ENCODE peak calls at places on chromosomes 2 and 18, in seven cellular contexts. One of them, this sample, is unnamed.

GRCh38 chr2:235330775-235331438 is 162.9 kb upstream of the AGAP1 start:
- DNase-seq in transverse colon: no peak
- DNase-seq in A549: peak
- DNase-seq in cardiac muscle cell: peak
- DNase-seq in Panc1: peak
- DNase-seq in H9: no peak
- DNase-seq in esophagus squamous epithelium: no peak
- DNase-seq in this sample: no peak

GRCh38 chr2:39265315-39265714 is 21.5 kb upstream of the CDKL4 start:
- DNase-seq in H9: no peak
- DNase-seq in esophagus squamous epithelium: no peak
- DNase-seq in transverse colon: no peak
- DNase-seq in Panc1: no peak
- DNase-seq in cardiac muscle cell: no peak
- DNase-seq in A549: no peak
- DNase-seq in this sample: no peak

GRCh38 chr2:147416099-147416498 is 428.7 kb upstream of the ACVR2A start:
- DNase-seq in transverse colon: no peak
- DNase-seq in Panc1: no peak
- DNase-seq in A549: no peak
- DNase-seq in cardiac muscle cell: no peak
- DNase-seq in esophagus squamous epithelium: no peak
- DNase-seq in H9: no peak
- DNase-seq in this sample: no peak

GRCh38 chr2:70641263-70641784 is 87.7 kb upstream of the TGFA start:
- DNase-seq in A549: no peak
- DNase-seq in H9: no peak
- DNase-seq in transverse colon: no peak
- DNase-seq in cardiac muscle cell: no peak
- DNase-seq in Panc1: no peak
- DNase-seq in esophagus squamous epithelium: no peak
- DNase-seq in this sample: no peak

GRCh38 chr2:171763602-171764001 is 76.3 kb downstream of the DYNC1I2 start:
- DNase-seq in A549: no peak
- DNase-seq in Panc1: no peak
- DNase-seq in esophagus squamous epithelium: no peak
- DNase-seq in H9: no peak
- DNase-seq in cardiac muscle cell: no peak
- DNase-seq in transverse colon: no peak
- DNase-seq in this sample: no peak

GRCh38 chr2:159557437-159558034 is 58.8 kb downstream of the BAZ2B start:
- DNase-seq in Panc1: peak
- DNase-seq in esophagus squamous epithelium: no peak
- DNase-seq in transverse colon: no peak
- DNase-seq in A549: no peak
- DNase-seq in cardiac muscle cell: peak
- DNase-seq in H9: peak
- DNase-seq in this sample: no peak

GRCh38 chr2:191927991-191928390 is 81.1 kb upstream of the CAVIN2 start:
- DNase-seq in Panc1: no peak
- DNase-seq in cardiac muscle cell: peak
- DNase-seq in esophagus squamous epithelium: no peak
- DNase-seq in A549: no peak
- DNase-seq in H9: no peak
- DNase-seq in transverse colon: no peak
- DNase-seq in this sample: no peak

GRCh38 chr2:26455037-26455800 is 22.7 kb downstream of the OTOF start:
- DNase-seq in H9: no peak
- DNase-seq in esophagus squamous epithelium: no peak
- DNase-seq in cardiac muscle cell: no peak
- DNase-seq in A549: no peak
- DNase-seq in transverse colon: no peak
- DNase-seq in Panc1: no peak
- DNase-seq in this sample: no peak

GRCh38 chr18:44630118-44630517 is 50.6 kb upstream of the SETBP1 start:
- DNase-seq in Panc1: no peak
- DNase-seq in H9: no peak
- DNase-seq in transverse colon: no peak
- DNase-seq in esophagus squamous epithelium: no peak
- DNase-seq in cardiac muscle cell: no peak
- DNase-seq in A549: no peak
- DNase-seq in this sample: no peak

GRCh38 chr2:17830053-17831034 is 14.1 kb downstream of the MSGN1 start:
- DNase-seq in transverse colon: peak
- DNase-seq in esophagus squamous epithelium: no peak
- DNase-seq in Panc1: peak
- DNase-seq in A549: peak
- DNase-seq in cardiac muscle cell: peak
- DNase-seq in H9: peak
- DNase-seq in this sample: peak

GRCh38 chr2:109594246-109594900 is 19.4 kb downstream of the SEPTIN10 start:
- DNase-seq in cardiac muscle cell: no peak
- DNase-seq in Panc1: no peak
- DNase-seq in transverse colon: no peak
- DNase-seq in H9: no peak
- DNase-seq in A549: no peak
- DNase-seq in esophagus squamous epithelium: no peak
- DNase-seq in this sample: no peak

GRCh38 chr2:12856934-12857660 is 140.4 kb downstream of the TRIB2 start:
- DNase-seq in esophagus squamous epithelium: no peak
- DNase-seq in H9: no peak
- DNase-seq in cardiac muscle cell: peak
- DNase-seq in Panc1: no peak
- DNase-seq in A549: no peak
- DNase-seq in transverse colon: no peak
- DNase-seq in this sample: no peak

GRCh38 chr2:179898873-179899272 is 37.5 kb upstream of the ZNF385B start:
- DNase-seq in Panc1: no peak
- DNase-seq in esophagus squamous epithelium: no peak
- DNase-seq in H9: peak
- DNase-seq in cardiac muscle cell: peak
- DNase-seq in transverse colon: peak
- DNase-seq in A549: no peak
- DNase-seq in this sample: no peak

GRCh38 chr2:204945376-204945775 is 400.1 kb downstream of the PARD3B start:
- DNase-seq in H9: no peak
- DNase-seq in transverse colon: no peak
- DNase-seq in cardiac muscle cell: no peak
- DNase-seq in A549: no peak
- DNase-seq in Panc1: no peak
- DNase-seq in esophagus squamous epithelium: no peak
- DNase-seq in this sample: no peak

GRCh38 chr18:79964330-79965118 is at the start of gene HSBP1L1:
- DNase-seq in Panc1: no peak
- DNase-seq in A549: peak
- DNase-seq in cardiac muscle cell: peak
- DNase-seq in transverse colon: peak
- DNase-seq in esophagus squamous epithelium: no peak
- DNase-seq in H9: peak
- DNase-seq in this sample: no peak

GRCh38 chr2:153100139-153100538 is 378.4 kb downstream of the RPRM start:
- DNase-seq in Panc1: no peak
- DNase-seq in A549: no peak
- DNase-seq in H9: no peak
- DNase-seq in esophagus squamous epithelium: no peak
- DNase-seq in transverse colon: no peak
- DNase-seq in cardiac muscle cell: no peak
- DNase-seq in this sample: no peak

GRCh38 chr2:234788841-234789240 is 163.0 kb upstream of the SH3BP4 start:
- DNase-seq in A549: no peak
- DNase-seq in Panc1: no peak
- DNase-seq in H9: no peak
- DNase-seq in cardiac muscle cell: no peak
- DNase-seq in esophagus squamous epithelium: no peak
- DNase-seq in transverse colon: no peak
- DNase-seq in this sample: no peak

GRCh38 chr18:7872569-7872968 is 305.5 kb downstream of the PTPRM start:
- DNase-seq in H9: no peak
- DNase-seq in Panc1: no peak
- DNase-seq in A549: peak
- DNase-seq in esophagus squamous epithelium: no peak
- DNase-seq in transverse colon: no peak
- DNase-seq in cardiac muscle cell: peak
- DNase-seq in this sample: no peak

GRCh38 chr18:26637324-26637723 is 89.0 kb upstream of the KCTD1 start:
- DNase-seq in A549: no peak
- DNase-seq in transverse colon: no peak
- DNase-seq in esophagus squamous epithelium: no peak
- DNase-seq in Panc1: no peak
- DNase-seq in cardiac muscle cell: peak
- DNase-seq in H9: no peak
- DNase-seq in this sample: peak

DNA sequence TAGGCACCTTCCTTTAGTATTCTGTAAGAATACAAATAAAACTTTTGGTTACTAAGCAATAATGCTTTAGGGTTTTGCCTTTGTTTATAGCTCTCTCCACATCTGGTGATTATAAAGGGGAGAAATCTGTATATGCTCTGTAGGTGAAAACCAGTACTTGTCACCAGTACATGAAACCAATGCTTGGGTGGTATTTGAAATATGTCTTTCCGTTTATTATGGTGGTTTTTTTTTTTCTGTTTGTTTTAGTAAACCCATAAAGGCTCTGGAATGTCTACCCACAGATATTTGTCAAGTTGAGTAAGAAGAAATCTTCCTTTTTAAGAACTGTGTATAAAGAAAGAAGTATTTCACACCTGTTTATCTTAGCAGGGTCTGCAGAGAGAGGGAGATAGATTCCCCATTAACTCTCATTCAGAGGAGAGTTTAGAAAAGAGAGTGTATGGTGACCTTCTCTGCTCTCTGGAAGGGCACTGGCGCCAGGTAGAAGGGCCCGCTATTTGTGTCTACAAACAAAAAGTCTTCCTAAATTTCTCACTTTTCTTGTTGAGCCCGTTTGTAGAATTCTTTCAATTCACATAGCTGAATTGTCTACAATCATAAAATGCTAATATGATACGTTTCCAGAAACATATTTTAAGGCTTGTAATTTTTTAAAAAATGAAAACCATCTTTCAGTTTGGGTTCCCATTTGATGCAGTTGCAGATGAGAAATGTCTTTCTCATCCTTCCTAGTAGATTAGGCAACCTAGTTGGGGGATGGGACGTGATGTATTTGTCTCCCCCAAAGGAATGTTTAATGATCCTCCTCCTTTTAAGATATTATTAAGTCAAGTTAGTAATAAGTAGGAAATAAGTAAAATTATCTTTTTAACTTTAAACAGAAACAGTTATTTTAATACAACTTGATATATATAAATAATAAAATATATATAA is 33.9 kb downstream of the MAP3K20 start:
- DNase-seq in esophagus squamous epithelium: no peak
- DNase-seq in transverse colon: no peak
- DNase-seq in Panc1: peak
- DNase-seq in H9: no peak
- DNase-seq in cardiac muscle cell: peak
- DNase-seq in A549: no peak
- DNase-seq in this sample: no peak
- H3K27ac ChIP-seq in esophagus squamous epithelium: no peak
- H3K27ac ChIP-seq in transverse colon: peak
- H3K27ac ChIP-seq in Panc1: peak
- H3K27ac ChIP-seq in H9: no peak
- H3K27ac ChIP-seq in cardiac muscle cell: peak
- H3K27ac ChIP-seq in A549: peak
- H3K27ac ChIP-seq in this sample: no peak

DNA sequence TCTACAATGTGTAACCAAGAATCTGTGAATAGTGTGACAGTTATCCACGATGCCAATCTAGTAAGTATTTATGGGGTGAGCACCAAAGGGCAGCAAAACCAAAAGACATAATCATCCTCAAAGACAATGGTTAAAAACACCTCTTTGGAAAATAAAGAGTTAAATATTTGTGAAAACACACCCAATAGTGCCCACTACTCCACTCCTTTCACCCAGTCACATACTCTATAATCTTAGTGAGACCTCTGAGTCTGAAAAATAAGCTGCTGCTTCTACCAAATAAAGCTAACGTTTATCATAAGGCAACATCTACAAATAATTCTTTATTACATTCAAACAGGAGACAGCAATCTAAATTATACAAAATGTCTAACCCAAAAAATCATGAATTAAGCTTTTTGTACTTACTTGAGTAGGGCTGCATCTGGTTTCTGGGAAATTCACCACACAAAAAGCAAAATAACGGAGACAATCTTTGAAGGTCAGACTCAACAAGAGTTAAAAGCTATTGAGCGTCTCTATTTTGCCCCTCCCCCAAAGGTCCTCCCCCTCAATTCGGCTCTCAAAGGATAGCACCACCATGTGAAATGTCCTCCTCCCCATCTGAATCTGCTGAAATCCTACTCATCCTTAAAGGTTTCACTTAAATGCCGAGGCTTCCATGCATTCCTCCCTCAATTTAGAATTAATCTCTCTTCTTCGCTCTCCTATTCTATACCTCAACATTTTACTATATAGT is 2.0 kb downstream of the RAPH1 start:
- DNase-seq in cardiac muscle cell: peak
- DNase-seq in Panc1: no peak
- DNase-seq in H9: no peak
- DNase-seq in transverse colon: no peak
- DNase-seq in A549: peak
- DNase-seq in esophagus squamous epithelium: no peak
- DNase-seq in this sample: no peak
- H3K27ac ChIP-seq in cardiac muscle cell: no peak
- H3K27ac ChIP-seq in Panc1: peak
- H3K27ac ChIP-seq in H9: no peak
- H3K27ac ChIP-seq in transverse colon: no peak
- H3K27ac ChIP-seq in A549: peak
- H3K27ac ChIP-seq in esophagus squamous epithelium: peak
- H3K27ac ChIP-seq in this sample: no peak

DNA sequence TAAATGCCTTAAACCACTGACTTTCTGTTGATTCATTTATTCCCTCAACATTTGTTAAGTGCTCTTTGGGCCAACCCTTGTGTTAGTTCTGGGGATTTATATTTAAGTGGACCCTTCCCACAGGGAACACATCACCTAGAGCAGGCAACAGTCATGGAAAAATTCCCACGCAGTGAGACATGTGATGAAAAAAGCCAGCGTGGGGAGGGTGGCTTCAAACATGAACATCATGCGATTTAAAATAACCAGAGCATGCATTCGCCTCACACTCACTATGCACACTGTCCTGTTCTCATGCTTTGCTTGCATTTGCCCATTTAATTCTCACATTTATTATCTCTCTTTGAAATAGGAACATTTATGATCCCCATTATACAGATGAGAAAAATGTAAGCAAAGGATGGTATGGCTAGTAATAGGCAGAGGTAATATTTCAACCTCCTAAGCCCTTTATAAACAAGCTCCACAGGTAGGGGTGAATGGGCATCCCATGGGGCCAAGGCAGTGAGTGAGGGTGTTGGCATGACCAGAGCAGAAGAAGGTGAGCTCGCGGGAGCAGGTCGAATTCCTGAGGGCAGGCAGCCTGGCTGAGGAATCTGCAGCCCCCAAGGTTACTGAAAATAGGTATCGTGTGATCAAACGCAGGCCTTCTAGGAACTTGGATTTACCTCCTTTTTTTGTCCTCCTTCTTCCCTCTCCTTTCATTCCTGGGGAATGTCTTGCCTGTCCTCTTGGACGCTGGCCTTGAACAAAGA is 297.8 kb downstream of the MYCN start:
- DNase-seq in cardiac muscle cell: no peak
- DNase-seq in Panc1: no peak
- DNase-seq in H9: no peak
- DNase-seq in transverse colon: no peak
- DNase-seq in A549: no peak
- DNase-seq in esophagus squamous epithelium: no peak
- DNase-seq in this sample: no peak
- H3K27ac ChIP-seq in cardiac muscle cell: no peak
- H3K27ac ChIP-seq in Panc1: no peak
- H3K27ac ChIP-seq in H9: no peak
- H3K27ac ChIP-seq in transverse colon: no peak
- H3K27ac ChIP-seq in A549: no peak
- H3K27ac ChIP-seq in esophagus squamous epithelium: no peak
- H3K27ac ChIP-seq in this sample: no peak

GRCh38 chr2:47312504-47312875 is 90.5 kb upstream of the MSH2 start:
- DNase-seq in transverse colon: no peak
- DNase-seq in Panc1: no peak
- DNase-seq in H9: no peak
- DNase-seq in esophagus squamous epithelium: no peak
- DNase-seq in A549: no peak
- DNase-seq in cardiac muscle cell: no peak
- DNase-seq in this sample: no peak
- H3K27ac ChIP-seq in transverse colon: peak
- H3K27ac ChIP-seq in Panc1: no peak
- H3K27ac ChIP-seq in H9: no peak
- H3K27ac ChIP-seq in esophagus squamous epithelium: no peak
- H3K27ac ChIP-seq in A549: peak
- H3K27ac ChIP-seq in cardiac muscle cell: no peak
- H3K27ac ChIP-seq in this sample: peak

This sample was measured in dorsolateral prefrontal cortex.